ENCODE peak calls at places on chromosomes 1 and 21, in eight cellular contexts. One of them, this sample, is unnamed.

GRCh38 chr1:206829282-206829681 is 36.1 kb upstream of the IL20 start:
- DNase-seq in stimulated activated CD4-positive, alpha-beta T cell treated with anti-CD3 and anti-CD28 coated beads, Interleukin-1b, Interleukin-23, amount 100 ng/mL, for 4 hours: no peak
- DNase-seq in fibroblast of the aortic adventitia: no peak
- DNase-seq in ELR: no peak
- DNase-seq in occipital lobe: no peak
- DNase-seq in GM12865: peak; percentile 37
- DNase-seq in GM12864: no peak
- DNase-seq in NCI-H1417: peak; percentile 44
- DNase-seq in this sample: no peak

GRCh38 chr1:151499355-151499754 is 11.8 kb upstream of the CGN start:
- DNase-seq in stimulated activated CD4-positive, alpha-beta T cell treated with anti-CD3 and anti-CD28 coated beads, Interleukin-1b, Interleukin-23, amount 100 ng/mL, for 4 hours: no peak
- DNase-seq in fibroblast of the aortic adventitia: no peak
- DNase-seq in ELR: no peak
- DNase-seq in occipital lobe: no peak
- DNase-seq in GM12865: no peak
- DNase-seq in GM12864: no peak
- DNase-seq in NCI-H1417: no peak
- DNase-seq in this sample: no peak

GRCh38 chr1:119373465-119373864 is 4.9 kb downstream of the HAO2 start:
- DNase-seq in stimulated activated CD4-positive, alpha-beta T cell treated with anti-CD3 and anti-CD28 coated beads, Interleukin-1b, Interleukin-23, amount 100 ng/mL, for 4 hours: no peak
- DNase-seq in fibroblast of the aortic adventitia: no peak
- DNase-seq in ELR: peak; percentile 71
- DNase-seq in occipital lobe: no peak
- DNase-seq in GM12865: peak; percentile 37
- DNase-seq in GM12864: no peak
- DNase-seq in NCI-H1417: no peak
- DNase-seq in this sample: no peak

GRCh38 chr1:32724678-32725594 is 22.4 kb upstream of the SYNC start:
- DNase-seq in stimulated activated CD4-positive, alpha-beta T cell treated with anti-CD3 and anti-CD28 coated beads, Interleukin-1b, Interleukin-23, amount 100 ng/mL, for 4 hours: no peak
- DNase-seq in fibroblast of the aortic adventitia: peak; percentile 96
- DNase-seq in ELR: peak; percentile 94
- DNase-seq in occipital lobe: peak; percentile 16
- DNase-seq in GM12865: peak; percentile 19
- DNase-seq in GM12864: no peak
- DNase-seq in NCI-H1417: no peak
- DNase-seq in this sample: peak; percentile 95

GRCh38 chr1:90616395-90616794 is 100.7 kb downstream of the BARHL2 start:
- DNase-seq in stimulated activated CD4-positive, alpha-beta T cell treated with anti-CD3 and anti-CD28 coated beads, Interleukin-1b, Interleukin-23, amount 100 ng/mL, for 4 hours: no peak
- DNase-seq in fibroblast of the aortic adventitia: no peak
- DNase-seq in ELR: peak; percentile 36
- DNase-seq in occipital lobe: no peak
- DNase-seq in GM12865: peak; percentile 31
- DNase-seq in GM12864: no peak
- DNase-seq in NCI-H1417: peak; percentile 2
- DNase-seq in this sample: no peak

GRCh38 chr21:21436012-21436545 is 437.9 kb downstream of the NCAM2 start:
- DNase-seq in stimulated activated CD4-positive, alpha-beta T cell treated with anti-CD3 and anti-CD28 coated beads, Interleukin-1b, Interleukin-23, amount 100 ng/mL, for 4 hours: no peak
- DNase-seq in fibroblast of the aortic adventitia: peak; percentile 34
- DNase-seq in ELR: peak; percentile 36
- DNase-seq in occipital lobe: no peak
- DNase-seq in GM12865: no peak
- DNase-seq in GM12864: no peak
- DNase-seq in NCI-H1417: no peak
- DNase-seq in this sample: peak; percentile 41

GRCh38 chr1:83692524-83693336 is 306.2 kb downstream of the TTLL7 start:
- DNase-seq in stimulated activated CD4-positive, alpha-beta T cell treated with anti-CD3 and anti-CD28 coated beads, Interleukin-1b, Interleukin-23, amount 100 ng/mL, for 4 hours: no peak
- DNase-seq in fibroblast of the aortic adventitia: no peak
- DNase-seq in ELR: peak; percentile 1
- DNase-seq in occipital lobe: peak; percentile 7
- DNase-seq in GM12865: peak; percentile 62
- DNase-seq in GM12864: no peak
- DNase-seq in NCI-H1417: no peak
- DNase-seq in this sample: peak; percentile 25

GRCh38 chr1:46611691-46612221 is 4.9 kb downstream of the MOB3C start:
- DNase-seq in stimulated activated CD4-positive, alpha-beta T cell treated with anti-CD3 and anti-CD28 coated beads, Interleukin-1b, Interleukin-23, amount 100 ng/mL, for 4 hours: no peak
- DNase-seq in fibroblast of the aortic adventitia: no peak
- DNase-seq in ELR: peak; percentile 84
- DNase-seq in occipital lobe: no peak
- DNase-seq in GM12865: no peak
- DNase-seq in GM12864: no peak
- DNase-seq in NCI-H1417: no peak
- DNase-seq in this sample: no peak

GRCh38 chr1:58885998-58886397 is 102.2 kb upstream of the JUN start:
- DNase-seq in stimulated activated CD4-positive, alpha-beta T cell treated with anti-CD3 and anti-CD28 coated beads, Interleukin-1b, Interleukin-23, amount 100 ng/mL, for 4 hours: peak; percentile 12
- DNase-seq in fibroblast of the aortic adventitia: no peak
- DNase-seq in ELR: no peak
- DNase-seq in occipital lobe: peak; percentile 30
- DNase-seq in GM12865: no peak
- DNase-seq in GM12864: no peak
- DNase-seq in NCI-H1417: no peak
- DNase-seq in this sample: peak; percentile 34

GRCh38 chr1:30183006-30183405 is 540.4 kb downstream of the MATN1 start:
- DNase-seq in stimulated activated CD4-positive, alpha-beta T cell treated with anti-CD3 and anti-CD28 coated beads, Interleukin-1b, Interleukin-23, amount 100 ng/mL, for 4 hours: no peak
- DNase-seq in fibroblast of the aortic adventitia: no peak
- DNase-seq in ELR: no peak
- DNase-seq in occipital lobe: no peak
- DNase-seq in GM12865: no peak
- DNase-seq in GM12864: no peak
- DNase-seq in NCI-H1417: no peak
- DNase-seq in this sample: no peak

GRCh38 chr1:228299901-228300300 is 92.1 kb downstream of the OBSCN start:
- DNase-seq in stimulated activated CD4-positive, alpha-beta T cell treated with anti-CD3 and anti-CD28 coated beads, Interleukin-1b, Interleukin-23, amount 100 ng/mL, for 4 hours: no peak
- DNase-seq in fibroblast of the aortic adventitia: no peak
- DNase-seq in ELR: no peak
- DNase-seq in occipital lobe: no peak
- DNase-seq in GM12865: no peak
- DNase-seq in GM12864: no peak
- DNase-seq in NCI-H1417: no peak
- DNase-seq in this sample: no peak

GRCh38 chr1:43614211-43614610 is 35.7 kb upstream of the KDM4A start:
- DNase-seq in stimulated activated CD4-positive, alpha-beta T cell treated with anti-CD3 and anti-CD28 coated beads, Interleukin-1b, Interleukin-23, amount 100 ng/mL, for 4 hours: no peak
- DNase-seq in fibroblast of the aortic adventitia: no peak
- DNase-seq in ELR: no peak
- DNase-seq in occipital lobe: no peak
- DNase-seq in GM12865: no peak
- DNase-seq in GM12864: no peak
- DNase-seq in NCI-H1417: no peak
- DNase-seq in this sample: no peak

GRCh38 chr21:45329261-45330074 is 41.8 kb upstream of the POFUT2 start:
- DNase-seq in stimulated activated CD4-positive, alpha-beta T cell treated with anti-CD3 and anti-CD28 coated beads, Interleukin-1b, Interleukin-23, amount 100 ng/mL, for 4 hours: no peak
- DNase-seq in fibroblast of the aortic adventitia: no peak
- DNase-seq in ELR: no peak
- DNase-seq in occipital lobe: no peak
- DNase-seq in GM12865: no peak
- DNase-seq in GM12864: no peak
- DNase-seq in NCI-H1417: no peak
- DNase-seq in this sample: no peak

GRCh38 chr1:55150880-55151582 is 64.1 kb downstream of the USP24 start:
- DNase-seq in stimulated activated CD4-positive, alpha-beta T cell treated with anti-CD3 and anti-CD28 coated beads, Interleukin-1b, Interleukin-23, amount 100 ng/mL, for 4 hours: no peak
- DNase-seq in fibroblast of the aortic adventitia: no peak
- DNase-seq in ELR: no peak
- DNase-seq in occipital lobe: no peak
- DNase-seq in GM12865: peak; percentile 39
- DNase-seq in GM12864: no peak
- DNase-seq in NCI-H1417: no peak
- DNase-seq in this sample: no peak

GRCh38 chr1:98325646-98326441 is 335.7 kb upstream of the SNX7 start:
- DNase-seq in stimulated activated CD4-positive, alpha-beta T cell treated with anti-CD3 and anti-CD28 coated beads, Interleukin-1b, Interleukin-23, amount 100 ng/mL, for 4 hours: no peak
- DNase-seq in fibroblast of the aortic adventitia: peak; percentile 93
- DNase-seq in ELR: peak; percentile 97
- DNase-seq in occipital lobe: no peak
- DNase-seq in GM12865: no peak
- DNase-seq in GM12864: no peak
- DNase-seq in NCI-H1417: no peak
- DNase-seq in this sample: peak; percentile 93

GRCh38 chr1:213571843-213572242 is 415.9 kb upstream of the PROX1 start:
- DNase-seq in stimulated activated CD4-positive, alpha-beta T cell treated with anti-CD3 and anti-CD28 coated beads, Interleukin-1b, Interleukin-23, amount 100 ng/mL, for 4 hours: no peak
- DNase-seq in fibroblast of the aortic adventitia: no peak
- DNase-seq in ELR: no peak
- DNase-seq in occipital lobe: no peak
- DNase-seq in GM12865: no peak
- DNase-seq in GM12864: no peak
- DNase-seq in NCI-H1417: no peak
- DNase-seq in this sample: no peak

GRCh38 chr21:14541840-14542495 is 4.1 kb downstream of the SAMSN1 start:
- DNase-seq in stimulated activated CD4-positive, alpha-beta T cell treated with anti-CD3 and anti-CD28 coated beads, Interleukin-1b, Interleukin-23, amount 100 ng/mL, for 4 hours: no peak
- DNase-seq in fibroblast of the aortic adventitia: no peak
- DNase-seq in ELR: no peak
- DNase-seq in occipital lobe: no peak
- DNase-seq in GM12865: no peak
- DNase-seq in GM12864: no peak
- DNase-seq in NCI-H1417: no peak
- DNase-seq in this sample: peak; percentile 62

This sample was measured in cardiac fibroblast.